ENCODE peak calls at places on chromosomes 11 and 22, in seven cellular contexts. P, O, A, V, C, Y and S are unnamed samples. For H3K4me1, the result is how much of the 10 kb centered on the place peaks cover.

GRCh38 chr11:36149538-36150242 is 139.5 kb downstream of the COMMD9 start:
- DNase-seq in V (peak), O (peak), C (peak), A (peak), Y (no peak), P (peak), S (peak)

GRCh38 chr22:43867839-43868652 is 5.7 kb upstream of the SULT4A1 start:
- DNase-seq in P (peak), Y (peak), C (peak), V (peak), A (no peak), O (peak), S (peak)

GRCh38 chr11:4607111-4607510 is 920 bp downstream of the TRIM68 start:
- DNase-seq in C (peak), Y (no peak), V (no peak), O (no peak), A (no peak), P (no peak), S (no peak)

GRCh38 chr22:42990131-42990838 is 24.7 kb downstream of the PACSIN2 start:
- DNase-seq in O (peak), P (no peak), Y (no peak), A (peak), V (peak), C (peak), S (no peak)

GRCh38 chr11:18491924-18492323 is 34.8 kb downstream of the TSG101 start:
- DNase-seq in C (no peak), O (no peak), P (no peak), Y (no peak), V (no peak), A (no peak), S (no peak)

GRCh38 chr22:21632237-21632895 is at the start of gene CCDC116:
- DNase-seq in V (no peak), A (no peak), O (no peak), C (no peak), P (no peak), Y (no peak), S (no peak)

GRCh38 chr11:17631702-17632365 is 84.8 kb downstream of the OTOG start:
- DNase-seq in C (no peak), V (no peak), P (no peak), O (no peak), Y (no peak), A (no peak), S (no peak)

GRCh38 chr22:37186997-37187522 is 987 bp downstream of the C1QTNF6 start:
- DNase-seq in A (no peak), O (no peak), Y (peak), C (no peak), P (no peak), V (no peak), S (no peak)

GRCh38 chr11:26580929-26581328 is 8.9 kb upstream of the MUC15 start:
- DNase-seq in O (no peak), Y (no peak), A (no peak), C (no peak), P (no peak), V (no peak), S (no peak)

GRCh38 chr11:44596541-44597276 is 31.2 kb downstream of the CD82 start:
- DNase-seq in O (no peak), Y (no peak), C (no peak), A (no peak), P (no peak), V (no peak), S (no peak)

DNA sequence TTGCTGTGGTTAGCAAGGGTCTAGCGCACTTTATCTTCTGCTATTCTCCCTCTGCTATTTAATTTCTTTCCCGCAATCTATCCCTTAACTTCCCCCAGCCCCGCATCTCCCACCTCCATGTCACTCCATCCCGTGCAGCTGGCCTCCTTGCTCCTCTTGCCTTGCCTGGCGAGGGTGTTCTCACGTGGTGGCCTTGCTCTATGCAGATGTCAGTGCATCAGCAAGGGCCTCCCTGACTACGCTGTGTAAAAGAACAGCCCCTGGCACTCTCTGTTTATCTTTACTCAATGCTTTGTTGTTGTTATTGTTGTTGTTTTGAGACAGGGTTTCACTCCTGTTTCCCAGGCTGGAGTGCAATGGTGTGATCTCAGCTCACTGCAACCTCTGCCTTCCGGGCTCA is 114.4 kb upstream of the NNMT start:
- DNase-seq in A (no peak), O (no peak), P (no peak), C (no peak), Y (no peak), V (no peak), S (no peak)
- H3K27ac ChIP-seq in A (no peak), O (no peak), P (no peak), C (no peak), Y (peak), V (no peak), S (no peak)

DNA sequence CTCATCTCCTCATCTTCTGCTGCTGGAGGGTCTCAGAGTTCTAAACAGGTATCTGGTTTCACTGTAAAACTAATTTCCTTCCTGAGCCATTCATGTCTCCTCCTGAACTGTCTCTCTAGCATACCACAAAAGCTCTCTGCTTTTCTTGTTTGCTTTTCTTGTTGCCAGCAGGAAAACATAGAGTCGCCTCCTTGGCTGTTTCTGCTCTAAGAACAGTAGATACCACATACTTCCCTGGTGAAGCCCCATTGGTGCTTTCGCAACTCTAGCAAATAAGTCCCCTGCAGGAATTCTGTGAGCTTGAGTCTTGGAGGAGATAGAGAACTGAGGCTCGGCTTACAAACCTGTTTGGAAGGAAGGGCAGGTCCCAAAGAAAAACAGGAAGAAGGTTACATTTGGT is 7.0 kb downstream of the DIXDC1 start:
- DNase-seq in Y (no peak), A (no peak), O (no peak), C (peak), V (no peak), P (no peak), S (no peak)
- H3K4me3 ChIP-seq in Y (no peak), A (no peak), O (no peak), C (no peak), V (no peak), P (no peak), S (no peak)

GRCh38 chr11:61554172-61554988 is 26.5 kb downstream of the SYT7 start:
- DNase-seq in C (no peak), O (no peak), V (no peak), A (no peak), Y (no peak), P (no peak), S (no peak)
- H3K4me1 ChIP-seq in C (under half), O (under half), V (under half), A (under half), Y (under half), P (under half), S (under half)

GRCh38 chr11:70608568-70609314 is 210.4 kb downstream of the CTTN start:
- DNase-seq in V (no peak), C (peak), Y (no peak), A (no peak), P (no peak), O (no peak), S (no peak)
- H3K27ac ChIP-seq in V (no peak), C (no peak), Y (no peak), A (no peak), P (no peak), O (no peak), S (no peak)

DNA sequence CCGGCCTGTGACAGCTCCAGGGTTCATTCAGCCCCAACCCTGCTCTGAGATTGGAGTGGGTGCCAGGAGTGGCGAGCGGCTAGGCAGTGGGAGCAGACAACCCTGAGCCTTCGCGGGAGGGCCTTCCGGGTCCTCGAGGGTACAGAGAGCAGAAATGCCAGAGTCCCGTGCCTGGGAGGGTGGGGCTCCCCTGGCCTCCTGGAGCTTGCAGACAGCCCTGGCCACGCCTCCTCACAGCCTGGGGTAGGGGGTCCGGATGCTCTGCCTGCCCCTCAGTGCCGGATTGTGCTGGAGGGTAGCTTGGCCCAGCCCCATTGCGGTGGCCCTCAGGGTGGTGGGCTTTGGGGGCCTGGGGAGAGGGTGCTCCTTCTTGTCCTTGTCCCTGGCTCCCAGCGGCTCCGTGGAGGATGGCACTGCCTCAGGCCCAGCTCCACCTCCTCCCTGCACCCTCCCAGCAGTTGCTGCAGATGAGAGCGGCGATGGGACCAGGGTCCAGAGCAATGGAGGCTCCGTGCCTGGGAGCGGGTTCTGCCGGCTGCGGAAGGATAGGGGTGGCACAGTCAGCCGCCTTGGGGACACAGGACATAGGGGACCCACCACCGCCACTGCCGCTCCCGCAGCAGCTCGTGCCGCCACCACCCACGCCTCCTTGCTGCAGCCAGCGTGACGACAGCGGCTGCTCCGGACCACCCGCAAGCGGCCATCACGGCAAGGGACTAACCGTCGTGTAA is 34.9 kb upstream of the OR10G7 start:
- DNase-seq in A (no peak), Y (no peak), C (peak), P (no peak), V (no peak), O (peak), S (peak)
- H3K4me3 ChIP-seq in A (no peak), Y (peak), C (no peak), P (no peak), V (peak), O (peak), S (no peak)

GRCh38 chr11:12458042-12458441 is 80.7 kb downstream of the PARVA start:
- DNase-seq in C (no peak), V (no peak), Y (no peak), P (no peak), O (no peak), A (no peak), S (no peak)
- H3K4me1 ChIP-seq in C (under half), V (under half), Y (half or more), P (under half), O (under half), A (under half), S (under half)

GRCh38 chr22:50260434-50260800 is 1.1 kb downstream of the MAPK12 start:
- DNase-seq in V (no peak), C (no peak), Y (no peak), O (no peak), A (no peak), P (no peak), S (no peak)

GRCh38 chr22:50262973-50263617 is 1.6 kb upstream of the MAPK12 start:
- DNase-seq in O (no peak), P (no peak), V (no peak), C (no peak), A (no peak), Y (no peak), S (no peak)

GRCh38 chr22:50260801-50261614 is 475 bp downstream of the MAPK12 start:
- DNase-seq in A (no peak), O (no peak), P (no peak), C (peak), Y (no peak), V (no peak), S (no peak)

GRCh38 chr22:50262460-50262911 is 1.0 kb upstream of the MAPK12 start:
- DNase-seq in A (no peak), O (no peak), P (no peak), Y (no peak), C (no peak), V (no peak), S (no peak)

DNA sequence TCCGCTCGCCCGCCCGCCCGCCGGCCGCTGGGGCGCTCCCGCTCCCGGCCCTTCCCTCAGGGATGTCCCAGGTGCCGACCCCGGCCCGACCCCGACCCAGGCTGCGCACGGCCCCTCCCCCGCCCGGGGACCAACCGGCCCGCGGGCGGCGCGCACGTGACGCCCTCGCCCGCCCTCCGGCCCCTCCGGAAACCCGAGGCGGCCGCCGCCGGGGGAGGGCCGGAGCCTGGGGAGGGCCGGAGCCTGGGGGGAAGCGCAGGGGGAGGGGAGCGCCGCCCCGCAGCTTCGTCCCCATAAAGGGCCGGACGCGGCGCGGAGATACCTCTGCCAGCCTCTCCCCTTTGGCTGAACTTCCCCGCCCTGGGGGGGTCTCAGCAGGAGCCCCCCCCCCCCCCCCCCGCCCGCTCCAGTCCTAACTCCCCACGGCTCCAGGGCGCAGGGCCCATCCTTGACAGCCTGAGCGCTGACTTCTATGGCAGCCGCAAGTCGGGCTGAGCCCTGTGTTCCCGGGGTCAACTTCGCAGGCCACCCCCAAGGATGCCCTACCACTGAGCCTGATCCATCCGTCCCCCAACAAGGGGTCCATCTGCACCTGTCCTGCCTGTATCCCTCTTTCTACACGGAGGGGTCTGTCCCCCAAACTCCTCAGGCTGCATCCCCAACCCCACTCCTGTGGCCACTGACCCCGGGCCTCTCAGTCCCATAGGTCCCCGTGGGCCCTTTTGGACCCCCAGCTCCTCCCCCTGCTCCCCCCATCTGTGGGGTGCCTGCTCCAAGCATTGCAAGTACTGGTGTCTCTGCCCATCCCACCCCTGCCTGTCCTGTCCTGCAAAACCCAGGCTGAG is at the start of gene MAPK12:
- DNase-seq in Y (no peak), O (no peak), A (no peak), C (peak), P (no peak), V (no peak), S (no peak)
- H3K27ac ChIP-seq in Y (peak), O (peak), A (peak), C (no peak), P (no peak), V (no peak), S (no peak)